ENCODE peak calls at places on chromosomes 12 and 14, in seven cellular contexts. M, Q, W, O, Z, B and R are unnamed samples.
A peak's percentile ranks its signal among the peaks of the same experiment; 100 is the strongest.

GRCh38 chr14:24079521-24080141 is 8.3 kb downstream of the CPNE6 start:
- DNase-seq in O (peak; percentile 47), M (no peak), W (no peak), B (no peak), Z (no peak), Q (no peak), R (no peak)

GRCh38 chr12:53999596-54000104 is 311 bp upstream of the HOXC9 start:
- DNase-seq in Z (peak; percentile 93), B (peak; percentile 81), M (peak; percentile 23), O (peak; percentile 68), Q (no peak), W (no peak), R (no peak)

GRCh38 chr12:107921062-107921461 is 146.6 kb downstream of the ASCL4 start:
- DNase-seq in Z (no peak), O (no peak), M (no peak), Q (no peak), W (no peak), B (no peak), R (no peak)

GRCh38 chr12:69679119-69679518 is 20.0 kb downstream of the BEST3 start:
- DNase-seq in W (no peak), Z (no peak), M (no peak), O (no peak), B (no peak), Q (no peak), R (no peak)

GRCh38 chr14:105026033-105026785 is 5.3 kb upstream of the CDCA4 start:
- DNase-seq in M (peak; percentile 65), Q (no peak), O (no peak), Z (peak; percentile 68), W (no peak), B (no peak), R (no peak)

GRCh38 chr14:102164241-102164641 is 24.5 kb downstream of the WDR20 start:
- DNase-seq in O (no peak), Q (no peak), B (no peak), M (no peak), Z (peak; percentile 40), W (no peak), R (no peak)

GRCh38 chr12:45363903-45364302 is 148.0 kb downstream of the ANO6 start:
- DNase-seq in W (no peak), Q (no peak), Z (no peak), M (no peak), O (no peak), B (no peak), R (no peak)

GRCh38 chr12:113889806-113890581 is 76.1 kb downstream of the RBM19 start:
- DNase-seq in B (no peak), W (no peak), Z (no peak), Q (no peak), M (no peak), O (no peak), R (no peak)

GRCh38 chr14:100873083-100873482 is 30.4 kb downstream of the RTL1 start:
- DNase-seq in B (peak; percentile 47), Q (no peak), Z (peak; percentile 52), W (no peak), O (no peak), M (no peak), R (peak; percentile 0)

GRCh38 chr14:22412936-22413411 is 176.1 kb downstream of the DAD1 start:
- DNase-seq in Z (peak; percentile 37), M (no peak), Q (no peak), W (no peak), O (no peak), B (no peak), R (no peak)

GRCh38 chr12:87802721-87803011 is 226.5 kb downstream of the C12orf50 start:
- DNase-seq in Z (no peak), Q (no peak), W (no peak), M (no peak), B (no peak), O (no peak), R (no peak)

GRCh38 chr14:28613526-28613925 is 153.1 kb upstream of the FOXG1 start:
- DNase-seq in B (no peak), Z (no peak), M (no peak), W (no peak), Q (no peak), O (no peak), R (no peak)

GRCh38 chr14:68448379-68448778 is 344.5 kb downstream of the ZFP36L1 start:
- DNase-seq in Q (no peak), B (no peak), W (no peak), Z (no peak), M (no peak), O (no peak), R (no peak)

GRCh38 chr12:64181504-64182291 is 40.4 kb downstream of the KICS2 start:
- DNase-seq in W (no peak), Q (no peak), O (peak; percentile 72), M (peak; percentile 41), B (peak; percentile 74), Z (peak; percentile 98), R (peak; percentile 29)

GRCh38 chr14:92546347-92547053 is 32.9 kb downstream of the RIN3 start:
- DNase-seq in B (no peak), Q (no peak), O (no peak), M (no peak), W (no peak), Z (peak; percentile 42), R (no peak)